ENCODE peak calls at places on chromosomes 5 and 9, in four cellular contexts. V, I, O and M are unnamed samples.

GRCh38 chr5:169350759-169351240 is 49.9 kb upstream of the SLIT3 start:
- DNase-seq in V (no peak), I (no peak), O (no peak), M (peak; percentile 83)

GRCh38 chr9:124941689-124942561 is 1.0 kb upstream of the GOLGA1 start:
- DNase-seq in V (peak; percentile 62), I (peak; percentile 88), O (peak; percentile 70), M (peak; percentile 55)

GRCh38 chr9:4923580-4924544 is 61.2 kb upstream of the JAK2 start:
- DNase-seq in V (no peak), I (peak; percentile 55), O (no peak), M (no peak)

GRCh38 chr5:146440870-146441495 is 6.2 kb upstream of the TCERG1 start:
- DNase-seq in V (no peak), I (no peak), O (no peak), M (no peak)

GRCh38 chr9:127450831-127451680 is at the start of the genes LRSAM1 and RPL12:
- DNase-seq in V (peak; percentile 99), I (peak; percentile 96), O (peak; percentile 98), M (peak; percentile 97)

GRCh38 chr5:367358-368130 is 46.0 kb downstream of the AHRR start:
- DNase-seq in V (no peak), I (no peak), O (no peak), M (no peak)

GRCh38 chr5:168184103-168184502 is 107.3 kb upstream of the WWC1 start:
- DNase-seq in V (no peak), I (no peak), O (no peak), M (no peak)

GRCh38 chr5:154087260-154087659 is 48.5 kb downstream of the MFAP3 start:
- DNase-seq in V (peak; percentile 33), I (no peak), O (no peak), M (no peak)

GRCh38 chr5:23742701-23743100 is 235.3 kb downstream of the PRDM9 start:
- DNase-seq in V (no peak), I (no peak), O (no peak), M (no peak)

GRCh38 chr5:144011348-144011861 is 159.1 kb downstream of the YIPF5 start:
- DNase-seq in V (no peak), I (no peak), O (no peak), M (no peak)

GRCh38 chr5:139637438-139638089 is 10.6 kb upstream of the CXXC5 start:
- DNase-seq in V (peak; percentile 89), I (peak; percentile 80), O (peak; percentile 84), M (peak; percentile 89)

GRCh38 chr5:27341342-27341741 is 303.0 kb upstream of the CDH9 start:
- DNase-seq in V (no peak), I (no peak), O (no peak), M (no peak)

GRCh38 chr5:36694351-36694750 is 87.9 kb downstream of the SLC1A3 start:
- DNase-seq in V (no peak), I (no peak), O (no peak), M (no peak)

GRCh38 chr9:136596630-136597031 is 50.8 kb upstream of the NOTCH1 start:
- DNase-seq in V (no peak), I (no peak), O (no peak), M (no peak)

GRCh38 chr5:154723740-154724505 is 31.3 kb upstream of the LARP1 start:
- DNase-seq in V (no peak), I (no peak), O (no peak), M (no peak)

GRCh38 chr5:68894673-68895072 is 199.1 kb upstream of the SLC30A5 start:
- DNase-seq in V (peak; percentile 4), I (no peak), O (no peak), M (no peak)

GRCh38 chr5:87829214-87829551 is 416.5 kb upstream of the CCNH start:
- DNase-seq in V (no peak), I (no peak), O (no peak), M (no peak)

GRCh38 chr5:75279324-75279723 is 42.6 kb upstream of the ANKRD31 start:
- DNase-seq in V (no peak), I (no peak), O (no peak), M (no peak)

GRCh38 chr5:168011096-168011495 is 280.3 kb upstream of the WWC1 start:
- DNase-seq in V (no peak), I (no peak), O (no peak), M (no peak)

GRCh38 chr9:98251554-98251953 is 3.9 kb downstream of the TBC1D2 start:
- DNase-seq in V (no peak), I (no peak), O (no peak), M (no peak)

GRCh38 chr5:64767959-64768357 is 533 bp downstream of the SREK1IP1 start:
- DNase-seq in V (peak; percentile 32), I (peak; percentile 53), O (peak; percentile 26), M (no peak)

DNA sequence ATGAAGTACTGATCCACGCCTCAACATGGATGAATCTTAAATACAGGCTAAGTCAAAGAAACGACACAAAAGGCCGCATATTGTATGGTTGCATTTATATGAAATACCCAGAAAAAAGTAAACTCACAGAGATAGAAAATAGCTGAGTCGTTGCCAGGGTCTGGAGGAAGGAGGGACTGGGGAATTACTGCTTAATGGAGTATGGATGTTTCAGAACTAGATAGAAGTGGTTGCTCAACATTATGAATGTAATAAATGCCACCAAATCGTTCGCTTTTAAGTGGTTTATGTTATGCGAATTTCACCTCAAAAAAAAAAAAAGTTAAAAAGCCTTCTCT is 780 bp upstream of the MSANTD3 start:
- DNase-seq in V (no peak), I (no peak), O (no peak), M (no peak)
- H3K4me3 ChIP-seq in V (peak overlapping the region; percentile 75), I (peak overlapping the region; percentile 67), O (peak overlapping the region; percentile 72), M (peak overlapping the region; percentile 87)

GRCh38 chr5:29942089-29942488 is 1251.4 kb upstream of the CDH6 start:
- DNase-seq in V (no peak), I (no peak), O (no peak), M (no peak)

GRCh38 chr5:29944327-29944726 is 1249.2 kb upstream of the CDH6 start:
- DNase-seq in V (no peak), I (no peak), O (no peak), M (no peak)

GRCh38 chr5:29939988-29940387 is 1253.5 kb upstream of the CDH6 start:
- DNase-seq in V (no peak), I (no peak), O (no peak), M (no peak)
- H3K4me3 ChIP-seq in V (no peak overlapping the region), I (no peak overlapping the region), O (no peak overlapping the region), M (no peak overlapping the region)

DNA sequence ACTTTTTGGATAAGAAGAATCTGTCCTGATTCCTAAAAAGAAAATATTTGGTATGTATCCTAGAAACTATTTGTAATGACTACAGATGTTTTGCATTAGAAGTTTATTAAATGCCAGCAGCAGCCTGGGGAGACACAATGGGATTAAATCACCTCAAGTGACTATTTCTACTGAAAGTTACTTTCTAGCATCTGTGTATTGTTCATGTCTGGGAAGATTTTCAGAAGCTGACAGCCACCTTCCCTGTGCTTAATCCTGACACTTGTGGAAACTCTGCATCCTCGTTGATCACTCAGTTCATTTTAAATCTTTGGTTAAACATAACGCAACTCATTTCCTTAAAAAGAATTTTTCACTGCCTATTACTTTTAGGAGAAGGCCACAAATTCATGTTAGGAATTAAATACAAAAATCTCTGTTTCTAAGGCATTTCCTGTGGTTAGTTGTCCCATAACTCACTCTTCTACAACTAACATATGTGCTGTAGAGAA is 209.3 kb upstream of the PPP1R2B start:
- DNase-seq in V (no peak), I (no peak), O (no peak), M (no peak)
- H3K4me3 ChIP-seq in V (no peak overlapping the region), I (no peak overlapping the region), O (no peak overlapping the region), M (no peak overlapping the region)

DNA sequence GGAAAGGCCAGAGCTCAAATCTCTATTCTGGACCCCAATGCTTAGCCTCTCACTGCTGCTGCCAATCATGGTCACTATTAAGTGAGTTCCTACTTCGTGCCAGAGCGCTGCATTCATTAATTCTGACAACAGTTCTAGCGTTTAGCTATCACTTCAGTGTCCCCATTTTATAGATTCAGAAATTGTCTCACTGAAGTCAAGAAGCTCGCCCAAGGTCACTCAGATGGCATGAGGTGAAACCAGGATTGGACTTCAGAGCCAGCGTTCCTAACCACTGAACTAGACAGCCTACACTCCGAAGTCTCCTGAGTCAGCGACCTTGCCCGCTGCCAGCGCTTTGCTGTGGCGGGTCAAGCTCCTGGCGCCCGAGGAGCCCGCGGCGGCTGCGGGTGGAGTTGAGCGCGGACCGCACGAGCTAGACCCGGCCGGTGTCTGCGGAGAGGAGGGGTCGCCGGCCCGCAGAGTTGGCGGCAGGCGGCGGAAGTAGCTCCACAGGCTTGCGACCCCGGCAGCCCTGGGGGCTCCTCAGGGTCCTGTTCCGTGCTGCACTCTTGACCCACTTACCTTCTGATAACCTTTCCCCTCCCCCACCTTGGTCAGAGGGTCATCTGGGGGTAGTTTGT is 2.1 kb upstream of the GABRB2 start:
- DNase-seq in V (peak; percentile 57), I (peak; percentile 4), O (peak; percentile 51), M (no peak)
- H3K4me3 ChIP-seq in V (peak overlapping the region; percentile 79), I (peak overlapping the region; percentile 92), O (peak overlapping the region; percentile 51), M (no peak overlapping the region)

GRCh38 chr9:18658764-18659705 is 185.1 kb downstream of the ADAMTSL1 start:
- DNase-seq in V (no peak), I (no peak), O (no peak), M (no peak)
- H3K4me3 ChIP-seq in V (no peak overlapping the region), I (no peak overlapping the region), O (no peak overlapping the region), M (no peak overlapping the region)

DNA sequence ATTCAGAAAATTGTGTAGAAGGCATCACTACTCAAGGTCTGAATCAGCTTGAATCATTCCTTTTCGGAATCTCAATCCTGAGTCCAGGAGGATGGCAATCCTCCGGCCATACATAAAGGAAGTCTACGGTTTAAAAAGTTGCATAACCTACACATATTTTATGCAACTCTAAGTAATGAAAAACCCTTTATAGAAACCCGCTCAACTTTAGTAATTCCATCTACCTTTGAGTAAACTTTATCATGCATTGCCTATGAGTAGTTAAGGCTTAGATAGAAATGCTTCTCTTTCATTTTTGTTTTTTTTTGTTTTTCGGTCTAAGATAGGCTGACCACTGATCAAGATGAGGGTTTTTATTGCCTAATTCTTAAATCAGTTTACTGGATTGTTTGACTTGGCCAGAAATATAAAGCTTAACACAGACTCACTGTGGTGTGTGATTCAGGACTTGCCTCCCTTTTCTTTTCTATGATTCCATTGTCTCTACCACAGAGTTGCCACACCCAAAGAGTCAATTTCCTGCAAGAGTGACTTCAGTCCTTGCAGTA is 85.0 kb downstream of the LURAP1L start:
- DNase-seq in V (no peak), I (no peak), O (no peak), M (no peak)
- H3K4me3 ChIP-seq in V (no peak overlapping the region), I (no peak overlapping the region), O (no peak overlapping the region), M (no peak overlapping the region)